ENCODE peak calls at places on chromosomes 6 and 20, in ten cellular contexts. J, E, F, K, I, V, G, O, M and B are unnamed samples.

GRCh38 chr6:138957484-138957883 is 30.6 kb downstream of the REPS1 start:
- DNase-seq in J (no peak), E (no peak), F (no peak), K (no peak), I (no peak), V (no peak), G (no peak), O (no peak), M (no peak), B (no peak)

GRCh38 chr20:46683939-46684750 is 5.1 kb downstream of the TP53RK start:
- DNase-seq in J (no peak), E (peak; percentile 70), F (peak; percentile 35), K (peak; percentile 87), I (no peak), V (peak; percentile 38), G (peak; percentile 78), O (no peak), M (peak; percentile 61), B (peak; percentile 82)

GRCh38 chr20:40769677-40770285 is 80.7 kb upstream of the MAFB start:
- DNase-seq in J (no peak), E (no peak), F (no peak), K (no peak), I (no peak), V (no peak), G (peak; percentile 52), O (no peak), M (no peak), B (peak; percentile 19)

GRCh38 chr6:113823916-113824315 is 33.2 kb upstream of the MARCKS start:
- DNase-seq in J (no peak), E (no peak), F (no peak), K (no peak), I (no peak), V (no peak), G (no peak), O (no peak), M (no peak), B (no peak)

GRCh38 chr6:3723966-3724365 is 27.5 kb downstream of the PXDC1 start:
- DNase-seq in J (no peak), E (peak; percentile 72), F (no peak), K (peak; percentile 80), I (no peak), V (no peak), G (no peak), O (no peak), M (no peak), B (no peak)

GRCh38 chr20:24160563-24161355 is 172.2 kb upstream of the GGTLC1 start:
- DNase-seq in J (no peak), E (peak; percentile 76), F (peak; percentile 54), K (no peak), I (no peak), V (peak; percentile 22), G (peak; percentile 75), O (peak; percentile 33), M (peak; percentile 61), B (no peak)

GRCh38 chr6:5761370-5761769 is 245.4 kb downstream of the NRN1 start:
- DNase-seq in J (no peak), E (peak; percentile 80), F (no peak), K (peak; percentile 37), I (no peak), V (no peak), G (no peak), O (no peak), M (no peak), B (no peak)

GRCh38 chr20:1185781-1186334 is 1.1 kb upstream of the TMEM74B start:
- DNase-seq in J (peak; percentile 40), E (no peak), F (peak; percentile 62), K (no peak), I (no peak), V (peak; percentile 48), G (no peak), O (no peak), M (peak; percentile 50), B (no peak)

DNA sequence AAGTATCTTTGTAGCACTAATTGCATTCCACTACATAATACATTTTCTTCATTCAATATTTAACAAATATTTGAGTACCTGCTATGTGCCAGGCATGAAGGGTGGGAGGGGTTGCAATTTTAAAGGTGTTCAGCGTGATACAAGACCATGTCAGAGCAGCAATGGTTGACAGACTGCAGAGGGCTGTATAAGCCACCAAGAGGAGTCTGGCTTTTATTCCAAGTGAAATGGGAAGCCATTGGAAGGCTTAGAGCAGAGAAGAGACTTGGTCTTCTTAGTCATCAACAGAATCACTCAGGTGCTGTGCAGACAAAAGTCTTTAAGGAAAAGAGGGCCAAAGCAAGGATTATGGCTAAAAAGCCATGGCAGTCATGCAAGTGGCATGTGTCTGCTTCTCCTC is 360.8 kb upstream of the ARID1B start:
- DNase-seq in J (no peak), E (no peak), F (no peak), K (no peak), I (no peak), V (no peak), G (no peak), O (no peak), M (no peak), B (no peak)
- TF ChIP-seq CTCF in J (no peak), E (no peak), F (no peak), K (no peak), I (no peak), V (no peak), G (no peak), O (no peak), M (no peak), B (no peak)

GRCh38 chr6:42981866-42982265 is 2.5 kb upstream of the PPP2R5D start:
- DNase-seq in J (no peak), E (no peak), F (no peak), K (no peak), I (no peak), V (no peak), G (no peak), O (no peak), M (no peak), B (no peak)

GRCh38 chr6:42987533-42988451 is 3.4 kb downstream of the PPP2R5D start:
- DNase-seq in J (no peak), E (no peak), F (no peak), K (no peak), I (no peak), V (no peak), G (no peak), O (no peak), M (no peak), B (no peak)

GRCh38 chr6:42984924-42985475 is 630 bp downstream of the PPP2R5D start:
- DNase-seq in J (no peak), E (no peak), F (peak; percentile 12), K (no peak), I (no peak), V (no peak), G (no peak), O (no peak), M (no peak), B (no peak)

GRCh38 chr6:42988486-42989020 is 4.2 kb downstream of the PPP2R5D start:
- DNase-seq in J (no peak), E (no peak), F (no peak), K (no peak), I (no peak), V (no peak), G (no peak), O (no peak), M (no peak), B (no peak)

GRCh38 chr6:42984001-42984923 is at the start of gene PPP2R5D:
- DNase-seq in J (peak; percentile 98), E (peak; percentile 99), F (peak; percentile 92), K (peak; percentile 100), I (peak; percentile 98), V (peak; percentile 99), G (peak; percentile 100), O (peak; percentile 95), M (peak; percentile 96), B (peak; percentile 98)
- TF ChIP-seq CTCF in J (no peak), E (no peak), F (no peak), K (no peak), I (peak; percentile 24), V (no peak), G (no peak), O (no peak), M (no peak), B (no peak)

GRCh38 chr6:163949367-163949766 is 534.8 kb downstream of the QKI start:
- DNase-seq in J (no peak), E (no peak), F (no peak), K (no peak), I (no peak), V (no peak), G (no peak), O (no peak), M (no peak), B (no peak)

GRCh38 chr6:163948250-163948649 is 533.7 kb downstream of the QKI start:
- DNase-seq in J (no peak), E (no peak), F (no peak), K (peak; percentile 46), I (no peak), V (no peak), G (no peak), O (no peak), M (no peak), B (no peak)

GRCh38 chr6:163945813-163946212 is 531.3 kb downstream of the QKI start:
- DNase-seq in J (no peak), E (no peak), F (no peak), K (peak; percentile 61), I (no peak), V (no peak), G (no peak), O (no peak), M (no peak), B (no peak)

GRCh38 chr6:163946437-163946836 is 531.9 kb downstream of the QKI start:
- DNase-seq in J (no peak), E (no peak), F (no peak), K (peak; percentile 87), I (no peak), V (no peak), G (no peak), O (no peak), M (no peak), B (no peak)

DNA sequence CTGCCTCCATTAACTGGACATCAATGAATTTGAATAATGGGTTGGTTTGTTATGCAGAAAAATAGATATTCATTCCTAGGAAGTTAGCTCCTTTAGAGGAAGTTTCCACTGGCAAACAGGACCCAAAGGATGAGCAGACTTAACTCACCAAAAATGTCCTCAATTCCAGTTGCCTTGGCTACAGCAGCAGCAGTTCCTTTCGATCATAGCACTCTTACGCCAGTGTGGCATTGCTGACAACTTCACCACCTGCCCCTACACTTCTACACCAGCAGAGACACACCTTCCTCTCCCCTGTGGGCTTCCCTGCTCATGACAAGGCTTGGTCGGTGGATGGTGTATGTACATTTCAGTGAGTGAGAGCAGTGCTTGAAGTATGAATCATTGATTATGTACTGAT is 532.8 kb downstream of the QKI start:
- DNase-seq in J (no peak), E (no peak), F (no peak), K (peak; percentile 52), I (no peak), V (no peak), G (no peak), O (no peak), M (no peak), B (no peak)
- TF ChIP-seq CTCF in J (no peak), E (no peak), F (no peak), K (no peak), I (no peak), V (no peak), G (no peak), O (no peak), M (no peak), B (no peak)

GRCh38 chr20:11919571-11919970 is 1.9 kb downstream of the BTBD3 start:
- DNase-seq in J (no peak), E (no peak), F (no peak), K (no peak), I (no peak), V (no peak), G (no peak), O (no peak), M (no peak), B (no peak)

GRCh38 chr20:11920083-11920482 is 2.4 kb downstream of the BTBD3 start:
- DNase-seq in J (no peak), E (no peak), F (no peak), K (no peak), I (no peak), V (no peak), G (no peak), O (no peak), M (no peak), B (no peak)

GRCh38 chr20:11918280-11918952 is 723 bp downstream of the BTBD3 start:
- DNase-seq in J (no peak), E (no peak), F (no peak), K (no peak), I (no peak), V (no peak), G (no peak), O (no peak), M (no peak), B (no peak)

GRCh38 chr20:11919046-11919445 is 1.4 kb downstream of the BTBD3 start:
- DNase-seq in J (no peak), E (no peak), F (no peak), K (no peak), I (no peak), V (peak; percentile 67), G (peak; percentile 63), O (no peak), M (peak; percentile 46), B (no peak)

DNA sequence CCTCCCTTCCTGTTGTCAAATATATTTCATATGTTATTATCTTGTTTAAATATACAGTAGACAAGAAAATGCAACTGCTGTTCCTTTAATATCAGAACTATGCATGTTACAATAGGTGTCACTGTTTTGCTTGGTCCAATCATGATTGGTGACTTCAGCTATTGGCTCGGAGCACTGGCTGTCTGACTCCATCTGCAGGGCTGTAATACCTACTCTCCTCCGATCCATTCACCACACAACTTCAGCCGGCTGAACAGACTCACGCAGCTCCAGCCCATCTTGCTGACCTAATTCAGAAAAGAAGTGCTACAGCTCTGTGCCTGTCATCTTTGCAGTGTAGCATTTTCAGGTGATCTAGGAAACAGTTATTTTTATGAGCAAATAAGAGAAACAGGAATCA is at the start of gene BTBD3:
- DNase-seq in J (no peak), E (no peak), F (no peak), K (no peak), I (peak; percentile 17), V (peak; percentile 83), G (peak; percentile 95), O (no peak), M (peak; percentile 73), B (no peak)
- TF ChIP-seq CTCF in J (no peak), E (no peak), F (no peak), K (no peak), I (no peak), V (no peak), G (no peak), O (no peak), M (no peak), B (no peak)